ENCODE peak calls at places on chromosome 1, in four cellular contexts. A, D, X and V are unnamed samples.

GRCh38 chr1:116020668-116021272 is 44.5 kb downstream of the SLC22A15 start:
- DNase-seq in X (peak), D (peak), A (peak), V (peak)

GRCh38 chr1:174789399-174789798 is 210.3 kb upstream of the CACYBP start:
- DNase-seq in D (no peak), A (peak), X (no peak), V (peak)

GRCh38 chr1:20126041-20126805 is 6.9 kb upstream of the PLA2G2D start:
- DNase-seq in A (no peak), X (no peak), D (no peak), V (no peak)

GRCh38 chr1:96238426-96238825 is 483.2 kb upstream of the PTBP2 start:
- DNase-seq in A (no peak), X (no peak), D (no peak), V (no peak)

GRCh38 chr1:76868154-76868882 is 1.0 kb downstream of the ST6GALNAC5 start:
- DNase-seq in X (peak), D (no peak), A (peak), V (peak)

GRCh38 chr1:226355679-226356583 is 47.0 kb upstream of the LIN9 start:
- DNase-seq in A (no peak), X (no peak), D (no peak), V (no peak)

GRCh38 chr1:101485712-101486111 is 248.9 kb downstream of the S1PR1 start:
- DNase-seq in A (no peak), D (no peak), X (no peak), V (no peak)

GRCh38 chr1:171433451-171433850 is 51.9 kb upstream of the PRRC2C start:
- DNase-seq in A (peak), X (no peak), D (no peak), V (peak)

GRCh38 chr1:56064705-56065104 is 514.7 kb downstream of the PLPP3 start:
- DNase-seq in X (no peak), D (peak), A (peak), V (no peak)

GRCh38 chr1:53505401-53505800 is 46.2 kb downstream of the DMRTB1 start:
- DNase-seq in D (no peak), X (no peak), A (no peak), V (no peak)

GRCh38 chr1:24294757-24295371 is 24.3 kb upstream of the GRHL3 start:
- DNase-seq in D (no peak), X (peak), A (peak), V (peak)

GRCh38 chr1:98049370-98050115 is 128.7 kb upstream of the DPYD start:
- DNase-seq in X (peak), D (no peak), A (peak), V (no peak)

GRCh38 chr1:230215529-230215928 is 148.5 kb downstream of the GALNT2 start:
- DNase-seq in A (no peak), X (no peak), D (no peak), V (no peak)

GRCh38 chr1:27428316-27429028 is 36.0 kb downstream of the GPR3 start:
- DNase-seq in D (no peak), A (no peak), X (peak), V (no peak)

GRCh38 chr1:63112155-63112914 is 210.0 kb upstream of the FOXD3 start:
- DNase-seq in X (no peak), A (peak), D (no peak), V (peak)

GRCh38 chr1:19317126-19317910 is 5.2 kb downstream of the SLC66A1 start:
- DNase-seq in X (no peak), D (no peak), A (no peak), V (no peak)

GRCh38 chr1:245896258-245896657 is 610.8 kb downstream of the SMYD3 start:
- DNase-seq in D (no peak), A (no peak), X (no peak), V (no peak)

GRCh38 chr1:61259379-61260148 is 177.2 kb downstream of the NFIA start:
- DNase-seq in A (no peak), D (no peak), X (no peak), V (no peak)

GRCh38 chr1:195908121-195908520 is 700.1 kb downstream of the KCNT2 start:
- DNase-seq in X (no peak), A (peak), D (no peak), V (peak)

GRCh38 chr1:4978660-4979390 is 324.4 kb downstream of the AJAP1 start:
- DNase-seq in X (no peak), D (no peak), A (no peak), V (no peak)